ENCODE peak calls at places on chromosomes 5 and 9, in eight cellular contexts. K, Z, W, B, L, M, J and H are unnamed samples.

GRCh38 chr9:36092509-36093215 is 43.9 kb upstream of the GLIPR2 start:
- DNase-seq in K (no peak), Z (no peak), W (no peak), B (no peak), L (no peak), M (no peak), J (peak), H (no peak)

GRCh38 chr9:120397453-120397852 is 182.5 kb downstream of the CDK5RAP2 start:
- DNase-seq in K (no peak), Z (no peak), W (no peak), B (no peak), L (no peak), M (no peak), J (no peak), H (no peak)

GRCh38 chr9:7536310-7536939 is 263.2 kb downstream of the DMAC1 start:
- DNase-seq in K (peak), Z (peak), W (peak), B (peak), L (peak), M (peak), J (peak), H (peak)

GRCh38 chr5:126009566-126009965 is 413.6 kb upstream of the GRAMD2B start:
- DNase-seq in K (no peak), Z (no peak), W (no peak), B (no peak), L (no peak), M (no peak), J (no peak), H (no peak)

GRCh38 chr5:32308951-32309350 is 3.8 kb downstream of the MTMR12 start:
- DNase-seq in K (no peak), Z (no peak), W (no peak), B (no peak), L (no peak), M (peak), J (no peak), H (no peak)

GRCh38 chr5:54985301-54986268 is at the start of gene ESM1:
- DNase-seq in K (no peak), Z (peak), W (peak), B (peak), L (peak), M (peak), J (no peak), H (peak)

GRCh38 chr9:21381752-21382339 is 3.4 kb downstream of the IFNA2 start:
- DNase-seq in K (peak), Z (no peak), W (no peak), B (no peak), L (no peak), M (peak), J (no peak), H (peak)

GRCh38 chr9:109447329-109448076 is 50.6 kb downstream of the PTPN3 start:
- DNase-seq in K (no peak), Z (no peak), W (no peak), B (no peak), L (no peak), M (no peak), J (no peak), H (peak)

GRCh38 chr9:109861918-109862317 is 81.9 kb downstream of the PALM2AKAP2 start:
- DNase-seq in K (no peak), Z (no peak), W (peak), B (no peak), L (peak), M (peak), J (no peak), H (no peak)

GRCh38 chr5:131548190-131548589 is 86.8 kb downstream of the RAPGEF6 start:
- DNase-seq in K (no peak), Z (no peak), W (no peak), B (peak), L (no peak), M (no peak), J (no peak), H (no peak)

GRCh38 chr5:54825005-54825404 is 160.4 kb downstream of the ESM1 start:
- DNase-seq in K (no peak), Z (no peak), W (no peak), B (no peak), L (peak), M (peak), J (no peak), H (peak)

GRCh38 chr5:116492776-116493175 is 81.8 kb downstream of the SEMA6A start:
- DNase-seq in K (no peak), Z (no peak), W (no peak), B (no peak), L (no peak), M (no peak), J (no peak), H (peak)

GRCh38 chr5:116497648-116498047 is 77.0 kb downstream of the SEMA6A start:
- DNase-seq in K (no peak), Z (no peak), W (no peak), B (no peak), L (no peak), M (no peak), J (no peak), H (no peak)

GRCh38 chr5:116495786-116496185 is 78.8 kb downstream of the SEMA6A start:
- DNase-seq in K (no peak), Z (no peak), W (no peak), B (no peak), L (no peak), M (no peak), J (no peak), H (no peak)

GRCh38 chr5:116492016-116492623 is 82.5 kb downstream of the SEMA6A start:
- DNase-seq in K (peak), Z (peak), W (peak), B (no peak), L (peak), M (peak), J (no peak), H (peak)

DNA sequence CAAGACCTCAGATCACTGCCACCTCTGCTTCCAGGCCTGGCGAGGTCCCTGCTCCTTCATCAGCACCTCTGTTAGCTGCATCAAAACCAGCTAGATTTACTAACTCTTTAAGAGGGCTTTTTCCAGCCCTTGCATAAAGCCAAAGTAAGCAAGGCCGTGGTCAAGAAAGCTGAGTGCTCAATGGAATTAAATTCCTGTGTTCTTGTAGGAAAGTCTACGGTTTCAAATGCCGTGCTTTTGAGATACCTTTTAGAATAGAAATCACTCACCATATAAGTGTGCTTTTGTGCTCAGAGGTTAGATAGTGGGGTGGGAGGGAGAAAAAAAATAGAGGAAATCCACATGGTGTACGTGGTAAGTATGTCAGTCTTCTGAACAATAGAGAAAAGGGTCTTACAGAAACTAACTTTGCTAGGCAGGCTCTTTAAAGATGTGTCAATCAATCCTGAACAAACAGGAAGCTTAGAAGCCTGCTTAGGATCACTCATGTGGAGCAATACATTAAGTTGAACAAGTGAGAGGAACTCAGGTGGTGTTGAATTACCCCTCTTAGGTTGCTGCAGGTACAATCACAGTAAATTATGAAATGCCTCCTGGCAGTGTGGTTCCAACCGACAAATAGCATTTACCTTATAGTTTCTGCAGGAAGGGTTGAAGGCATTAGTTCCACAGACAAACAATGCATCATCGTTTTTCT is 79.7 kb downstream of the SEMA6A start:
- DNase-seq in K (peak), Z (peak), W (no peak), B (no peak), L (no peak), M (no peak), J (no peak), H (peak)
- H3K4me3 ChIP-seq in K (no peak), Z (no peak), W (no peak), B (no peak), L (no peak), M (no peak), J (no peak), H (no peak)

GRCh38 chr9:124008307-124008854 is 3.2 kb upstream of the LHX2 start:
- DNase-seq in K (no peak), Z (no peak), W (no peak), B (no peak), L (no peak), M (no peak), J (no peak), H (peak)
- H3K4me3 ChIP-seq in K (peak), Z (no peak), W (peak), B (no peak), L (no peak), M (no peak), J (no peak), H (no peak)

GRCh38 chr9:114929166-114929565 is 1.2 kb downstream of the TNFSF8 start:
- DNase-seq in K (no peak), Z (no peak), W (no peak), B (no peak), L (no peak), M (no peak), J (no peak), H (no peak)
- H3K4me3 ChIP-seq in K (no peak), Z (no peak), W (no peak), B (no peak), L (no peak), M (no peak), J (peak), H (no peak)

GRCh38 chr9:4489562-4489918 is 728 bp upstream of the SLC1A1 start:
- DNase-seq in K (no peak), Z (no peak), W (no peak), B (no peak), L (peak), M (peak), J (peak), H (no peak)
- H3K4me3 ChIP-seq in K (no peak), Z (peak), W (peak), B (peak), L (peak), M (peak), J (peak), H (peak)

GRCh38 chr5:68266457-68266856 is 50.9 kb downstream of the PIK3R1 start:
- DNase-seq in K (no peak), Z (no peak), W (no peak), B (no peak), L (no peak), M (no peak), J (no peak), H (peak)
- H3K4me3 ChIP-seq in K (no peak), Z (no peak), W (no peak), B (no peak), L (no peak), M (no peak), J (no peak), H (no peak)